ENCODE peak calls at places on chromosomes 4 and X, in ten cellular contexts. O, X, H, M, Y, V, P, A, E and D are unnamed samples.
A peak's percentile ranks its signal among the peaks of the same experiment; 100 is the strongest.

GRCh38 chr4:97645437-97645836 is 497.8 kb downstream of the STPG2 start:
- DNase-seq in O (no peak), X (no peak), H (no peak), M (no peak), Y (no peak), V (no peak), P (no peak), A (no peak), E (no peak), D (no peak)

GRCh38 chr4:84126061-84126787 is 372.9 kb downstream of the NKX6-1 start:
- DNase-seq in O (no peak), X (no peak), H (no peak), M (no peak), Y (no peak), V (no peak), P (no peak), A (no peak), E (no peak), D (no peak)

GRCh38 chrX:57951666-57952319 is 41.5 kb upstream of the ZXDA start:
- DNase-seq in O (no peak), X (no peak), H (peak; percentile 23), M (no peak), Y (no peak), V (peak; percentile 15), P (no peak), A (no peak), E (no peak), D (no peak)

GRCh38 chr4:38266616-38267015 is 306.4 kb downstream of the PTTG2 start:
- DNase-seq in O (no peak), X (peak; percentile 50), H (no peak), M (no peak), Y (no peak), V (no peak), P (no peak), A (no peak), E (no peak), D (no peak)

GRCh38 chrX:110408949-110409588 is 50.4 kb downstream of the RTL9 start:
- DNase-seq in O (no peak), X (no peak), H (no peak), M (no peak), Y (no peak), V (no peak), P (no peak), A (no peak), E (no peak), D (no peak)

GRCh38 chr4:82201303-82201702 is 172.5 kb downstream of the HNRNPD start:
- DNase-seq in O (peak; percentile 6), X (no peak), H (no peak), M (peak; percentile 62), Y (no peak), V (no peak), P (no peak), A (no peak), E (no peak), D (no peak)

GRCh38 chr4:186840771-186841301 is 117.2 kb upstream of the FAT1 start:
- DNase-seq in O (no peak), X (no peak), H (peak; percentile 52), M (no peak), Y (no peak), V (peak; percentile 30), P (no peak), A (no peak), E (no peak), D (no peak)

GRCh38 chr4:6959261-6959660 is 49.6 kb downstream of the TBC1D14 start:
- DNase-seq in O (no peak), X (no peak), H (no peak), M (no peak), Y (no peak), V (no peak), P (peak; percentile 2), A (no peak), E (no peak), D (no peak)

GRCh38 chr4:44235897-44236296 is 212.7 kb downstream of the KCTD8 start:
- DNase-seq in O (no peak), X (no peak), H (no peak), M (no peak), Y (no peak), V (no peak), P (no peak), A (no peak), E (no peak), D (no peak)

GRCh38 chrX:45952030-45952429 is 593.2 kb downstream of the ZNF674 start:
- DNase-seq in O (no peak), X (no peak), H (no peak), M (no peak), Y (no peak), V (no peak), P (no peak), A (no peak), E (no peak), D (no peak)

GRCh38 chrX:120769576-120770341 is 105.9 kb downstream of the CT47B1 start:
- DNase-seq in O (no peak), X (no peak), H (no peak), M (peak; percentile 10), Y (no peak), V (no peak), P (no peak), A (no peak), E (no peak), D (no peak)

GRCh38 chr4:3041192-3042142 is 32.9 kb downstream of the HTT-AS start:
- DNase-seq in O (no peak), X (no peak), H (peak; percentile 67), M (no peak), Y (peak; percentile 57), V (peak; percentile 86), P (peak; percentile 69), A (peak; percentile 82), E (no peak), D (no peak)

GRCh38 chr4:76809594-76810305 is 88.2 kb downstream of the SOWAHB start:
- DNase-seq in O (peak; percentile 24), X (no peak), H (no peak), M (no peak), Y (no peak), V (no peak), P (no peak), A (no peak), E (no peak), D (no peak)

GRCh38 chr4:98746530-98746929 is 88.1 kb upstream of the TSPAN5 start:
- DNase-seq in O (no peak), X (no peak), H (no peak), M (no peak), Y (no peak), V (no peak), P (no peak), A (no peak), E (no peak), D (no peak)

GRCh38 chrX:39729834-39730670 is 367.7 kb downstream of the BCOR start:
- DNase-seq in O (no peak), X (peak; percentile 20), H (no peak), M (no peak), Y (no peak), V (no peak), P (no peak), A (peak; percentile 81), E (peak; percentile 29), D (no peak)

GRCh38 chrX:64894454-64895038 is 81.7 kb downstream of the ZC4H2 start:
- DNase-seq in O (no peak), X (no peak), H (no peak), M (no peak), Y (no peak), V (no peak), P (no peak), A (no peak), E (peak; percentile 19), D (no peak)

GRCh38 chrX:110741213-110741796 is 54.3 kb downstream of the CHRDL1 start:
- DNase-seq in O (peak; percentile 14), X (no peak), H (no peak), M (no peak), Y (no peak), V (no peak), P (no peak), A (no peak), E (no peak), D (no peak)

GRCh38 chr4:184348311-184349233 is 125.8 kb downstream of the IRF2 start:
- DNase-seq in O (no peak), X (no peak), H (no peak), M (no peak), Y (no peak), V (no peak), P (no peak), A (no peak), E (no peak), D (no peak)

GRCh38 chr4:19774690-19775256 is 476.9 kb upstream of the SLIT2 start:
- DNase-seq in O (no peak), X (no peak), H (no peak), M (no peak), Y (no peak), V (no peak), P (no peak), A (no peak), E (no peak), D (no peak)

GRCh38 chrX:12770440-12770839 is 20.8 kb upstream of the PRPS2 start:
- DNase-seq in O (no peak), X (no peak), H (no peak), M (no peak), Y (no peak), V (no peak), P (no peak), A (peak; percentile 14), E (no peak), D (no peak)

GRCh38 chrX:9947395-9947794 is 19.8 kb upstream of the CLDN34 start:
- DNase-seq in O (no peak), X (no peak), H (no peak), M (no peak), Y (no peak), V (no peak), P (no peak), A (no peak), E (no peak), D (no peak)

GRCh38 chr4:16674133-16674532 is 224.3 kb downstream of the LDB2 start:
- DNase-seq in O (no peak), X (no peak), H (no peak), M (no peak), Y (no peak), V (no peak), P (no peak), A (no peak), E (no peak), D (no peak)

GRCh38 chrX:31093639-31093975 is 21.8 kb upstream of the FTHL17 start:
- DNase-seq in O (no peak), X (no peak), H (no peak), M (no peak), Y (no peak), V (no peak), P (no peak), A (no peak), E (no peak), D (no peak)

GRCh38 chrX:153443476-153444332 is 2.2 kb downstream of the TREX2 start:
- DNase-seq in O (no peak), X (no peak), H (no peak), M (no peak), Y (no peak), V (no peak), P (no peak), A (no peak), E (no peak), D (no peak)

GRCh38 chr4:81404294-81404693 is 67.4 kb downstream of the RASGEF1B start:
- DNase-seq in O (no peak), X (no peak), H (no peak), M (no peak), Y (no peak), V (no peak), P (no peak), A (no peak), E (no peak), D (no peak)

GRCh38 chr4:80202784-80203553 is 5.7 kb downstream of the PRDM8 start:
- DNase-seq in O (no peak), X (no peak), H (peak; percentile 24), M (no peak), Y (peak; percentile 64), V (peak; percentile 38), P (no peak), A (peak; percentile 86), E (peak; percentile 62), D (no peak)

GRCh38 chrX:19579485-19579884 is 64.2 kb upstream of the MAP3K15 start:
- DNase-seq in O (no peak), X (no peak), H (no peak), M (no peak), Y (no peak), V (no peak), P (no peak), A (no peak), E (no peak), D (no peak)

GRCh38 chrX:150683536-150684146 is 9.6 kb upstream of the MTMR1 start:
- DNase-seq in O (no peak), X (no peak), H (no peak), M (peak; percentile 37), Y (no peak), V (no peak), P (no peak), A (no peak), E (no peak), D (no peak)